ENCODE peak calls at places on chromosomes 2 and 18, in seven cellular contexts. P, Y, T, F, O, K and L are unnamed samples.

GRCh38 chr2:144331652-144332355 is 188.1 kb downstream of the ZEB2 start:
- DNase-seq in P (peak; percentile 51), Y (peak; percentile 89), T (no peak), F (no peak), O (no peak), K (peak; percentile 12), L (peak; percentile 70)

GRCh38 chr2:2681085-2681484 is 350.0 kb upstream of the MYT1L start:
- DNase-seq in P (no peak), Y (no peak), T (no peak), F (no peak), O (no peak), K (no peak), L (no peak)

GRCh38 chr2:141513853-141514252 is 617.0 kb downstream of the LRP1B start:
- DNase-seq in P (no peak), Y (no peak), T (no peak), F (no peak), O (peak; percentile 77), K (no peak), L (no peak)

GRCh38 chr2:42926438-42927333 is 134.3 kb upstream of the HAAO start:
- DNase-seq in P (no peak), Y (peak; percentile 68), T (no peak), F (no peak), O (no peak), K (no peak), L (no peak)

GRCh38 chr18:79919089-79919488 is 32.4 kb downstream of the SLC66A2 start:
- DNase-seq in P (no peak), Y (peak; percentile 50), T (no peak), F (no peak), O (no peak), K (no peak), L (no peak)

GRCh38 chr2:84792856-84793522 is 87.9 kb downstream of the TRABD2A start:
- DNase-seq in P (no peak), Y (no peak), T (peak; percentile 75), F (no peak), O (no peak), K (peak; percentile 21), L (no peak)

GRCh38 chr2:3622967-3623366 is 28.1 kb downstream of the COLEC11 start:
- DNase-seq in P (no peak), Y (no peak), T (no peak), F (no peak), O (no peak), K (no peak), L (no peak)

GRCh38 chr2:168118733-168119518 is 128.5 kb downstream of the STK39 start:
- DNase-seq in P (no peak), Y (no peak), T (peak; percentile 85), F (no peak), O (peak; percentile 71), K (peak; percentile 68), L (no peak)

GRCh38 chr2:177342736-177343135 is 49.8 kb upstream of the AGPS start:
- DNase-seq in P (no peak), Y (no peak), T (no peak), F (no peak), O (no peak), K (no peak), L (no peak)

GRCh38 chr2:181742908-181743722 is 62.8 kb upstream of the NEUROD1 start:
- DNase-seq in P (no peak), Y (no peak), T (peak; percentile 74), F (no peak), O (peak; percentile 53), K (peak; percentile 65), L (no peak)

GRCh38 chr2:44635725-44636124 is 274.0 kb downstream of the CAMKMT start:
- DNase-seq in P (no peak), Y (no peak), T (peak; percentile 76), F (no peak), O (no peak), K (no peak), L (no peak)

GRCh38 chr2:212618636-212619035 is 80.0 kb upstream of the ERBB4 start:
- DNase-seq in P (no peak), Y (no peak), T (peak; percentile 93), F (no peak), O (no peak), K (peak; percentile 61), L (no peak)

GRCh38 chr18:52636536-52636935 is 296.5 kb downstream of the DCC start:
- DNase-seq in P (no peak), Y (no peak), T (no peak), F (no peak), O (peak; percentile 12), K (no peak), L (no peak)

GRCh38 chr18:10343778-10344177 is 110.7 kb upstream of the APCDD1 start:
- DNase-seq in P (no peak), Y (no peak), T (no peak), F (no peak), O (no peak), K (no peak), L (no peak)

GRCh38 chr2:168138369-168138768 is 109.0 kb downstream of the STK39 start:
- DNase-seq in P (no peak), Y (no peak), T (no peak), F (no peak), O (no peak), K (no peak), L (no peak)

GRCh38 chr18:43601432-43601831 is 324.1 kb upstream of the SYT4 start:
- DNase-seq in P (no peak), Y (no peak), T (no peak), F (no peak), O (no peak), K (no peak), L (no peak)

GRCh38 chr18:11149441-11150270 is at the start of gene PIEZO2:
- DNase-seq in P (no peak), Y (peak; percentile 73), T (no peak), F (no peak), O (peak; percentile 89), K (peak; percentile 79), L (no peak)

GRCh38 chr2:203446071-203446481 is 89.0 kb downstream of the RAPH1 start:
- DNase-seq in P (no peak), Y (no peak), T (peak; percentile 86), F (no peak), O (no peak), K (peak; percentile 82), L (no peak)

GRCh38 chr2:39781697-39782096 is 2.6 kb upstream of the THUMPD2 start:
- DNase-seq in P (no peak), Y (no peak), T (no peak), F (no peak), O (no peak), K (no peak), L (no peak)

GRCh38 chr2:109558076-109558882 is 55.5 kb downstream of the SEPTIN10 start:
- DNase-seq in P (no peak), Y (no peak), T (peak; percentile 97), F (no peak), O (no peak), K (peak; percentile 88), L (no peak)

GRCh38 chr2:162401871-162402270 is 57.9 kb downstream of the GCA start:
- DNase-seq in P (no peak), Y (no peak), T (no peak), F (no peak), O (no peak), K (no peak), L (no peak)

GRCh38 chr2:215899111-215900074 is 114.0 kb downstream of the MREG start:
- DNase-seq in P (no peak), Y (no peak), T (no peak), F (no peak), O (no peak), K (no peak), L (no peak)